ENCODE peak calls at places on chromosomes 5 and 9, in seven cellular contexts. S, U, R, P, Q, V and B are unnamed samples.

GRCh38 chr5:69049151-69049550 is 44.7 kb upstream of the SLC30A5 start:
- DNase-seq in U (peak), V (no peak), P (no peak), R (no peak), Q (peak), S (no peak), B (no peak)

GRCh38 chr9:113590389-113590788 is 126.9 kb downstream of the RGS3 start:
- DNase-seq in R (no peak), V (no peak), P (no peak), Q (no peak), U (no peak), S (no peak), B (no peak)

GRCh38 chr5:145500712-145501111 is 334.4 kb downstream of the PRELID2 start:
- DNase-seq in S (peak), U (no peak), V (no peak), P (peak), Q (no peak), R (no peak), B (no peak)

GRCh38 chr5:146399446-146399845 is 47.7 kb upstream of the TCERG1 start:
- DNase-seq in P (no peak), V (no peak), S (no peak), U (no peak), Q (no peak), R (no peak), B (no peak)

GRCh38 chr5:378301-378891 is 56.9 kb downstream of the AHRR start:
- DNase-seq in R (peak), U (no peak), P (no peak), S (no peak), Q (peak), V (no peak), B (no peak)

GRCh38 chr5:865168-865521 is 14.4 kb upstream of the ZDHHC11 start:
- DNase-seq in V (no peak), R (no peak), S (no peak), P (no peak), Q (no peak), U (no peak), B (no peak)

GRCh38 chr5:151490617-151491016 is 43.2 kb downstream of the SLC36A1 start:
- DNase-seq in V (no peak), S (no peak), R (no peak), Q (no peak), P (no peak), U (no peak), B (no peak)

GRCh38 chr9:79686381-79687130 is 114.8 kb downstream of the TLE4 start:
- DNase-seq in R (peak), Q (peak), P (peak), S (no peak), U (peak), V (no peak), B (peak)

GRCh38 chr9:131274674-131275331 is 1.5 kb downstream of the FAM78A start:
- DNase-seq in U (no peak), V (no peak), S (peak), P (peak), Q (peak), R (no peak), B (no peak)

GRCh38 chr5:102664946-102665345 is 90.2 kb upstream of the PAM start:
- DNase-seq in Q (no peak), R (no peak), V (no peak), U (no peak), P (no peak), S (no peak), B (no peak)

GRCh38 chr9:95065224-95065623 is 252.3 kb downstream of the FANCC start:
- DNase-seq in P (peak), Q (no peak), R (no peak), U (no peak), V (no peak), S (no peak), B (no peak)

GRCh38 chr9:6068983-6069382 is 53.6 kb upstream of the RANBP6 start:
- DNase-seq in R (no peak), U (no peak), V (no peak), S (no peak), P (no peak), Q (no peak), B (no peak)

GRCh38 chr9:16864741-16865434 is 5.6 kb downstream of the BNC2 start:
- DNase-seq in Q (peak), P (no peak), S (no peak), V (no peak), U (no peak), R (no peak), B (no peak)

GRCh38 chr5:175870820-175871447 is 444 bp upstream of the CPLX2 start:
- DNase-seq in S (no peak), Q (no peak), R (no peak), V (no peak), U (no peak), P (no peak), B (no peak)

GRCh38 chr5:122870219-122870856 is 24.9 kb downstream of the SNX24 start:
- DNase-seq in R (no peak), U (no peak), S (no peak), P (no peak), Q (peak), V (no peak), B (no peak)

GRCh38 chr9:129958771-129959170 is 84.2 kb downstream of the FNBP1 start:
- DNase-seq in P (no peak), S (no peak), R (no peak), Q (no peak), V (no peak), U (no peak), B (no peak)

GRCh38 chr9:85741112-85741874 is 461 bp downstream of the AGTPBP1 start:
- DNase-seq in S (no peak), V (peak), U (peak), P (peak), R (peak), Q (peak), B (no peak)
- H3K4me3 ChIP-seq in S (peak), V (peak), U (peak), P (peak), R (peak), Q (peak), B (peak)

DNA sequence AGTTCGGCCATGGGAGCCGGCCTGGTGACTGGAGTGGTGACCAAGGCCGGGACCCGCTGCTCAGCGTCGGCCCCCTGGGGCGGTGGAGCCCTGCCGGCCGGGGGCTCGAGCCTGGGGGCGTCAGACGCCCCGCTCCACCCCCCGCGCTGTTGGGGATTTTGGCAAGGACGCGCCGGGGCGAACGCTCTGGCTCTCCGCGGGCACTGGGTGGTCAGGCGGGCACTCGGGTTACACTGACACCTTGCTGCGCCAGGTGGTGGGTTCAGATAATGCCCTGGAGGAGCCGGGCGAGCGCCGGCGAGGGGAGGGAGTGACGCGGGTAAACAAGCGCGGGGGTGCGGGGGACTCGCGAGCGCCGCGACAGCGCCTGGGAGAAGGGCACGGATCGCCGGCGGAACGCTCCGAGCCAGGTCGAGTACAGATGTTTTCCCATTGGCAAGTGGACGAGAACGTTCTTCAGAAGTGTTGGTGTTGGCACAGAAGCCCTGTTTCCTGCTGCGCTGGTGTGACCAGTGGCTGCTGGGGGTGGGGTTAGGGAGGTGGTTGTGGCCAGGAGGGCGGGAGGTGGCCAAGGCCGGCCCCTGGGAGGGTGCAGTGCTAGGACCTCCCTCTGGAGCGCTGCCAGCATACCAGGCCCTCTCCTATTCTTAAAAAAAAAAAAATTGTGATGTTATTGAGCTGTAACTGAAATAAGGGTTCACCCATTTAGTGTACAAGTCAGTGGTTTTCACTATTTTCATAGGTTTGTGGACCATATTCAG is 773 bp downstream of the SQSTM1 start:
- DNase-seq in P (peak), Q (peak), R (peak), U (peak), V (peak), S (peak), B (peak)
- TF ChIP-seq CTCF in P (no peak), Q (peak), R (no peak), U (no peak), V (peak), S (no peak), B (no peak)

DNA sequence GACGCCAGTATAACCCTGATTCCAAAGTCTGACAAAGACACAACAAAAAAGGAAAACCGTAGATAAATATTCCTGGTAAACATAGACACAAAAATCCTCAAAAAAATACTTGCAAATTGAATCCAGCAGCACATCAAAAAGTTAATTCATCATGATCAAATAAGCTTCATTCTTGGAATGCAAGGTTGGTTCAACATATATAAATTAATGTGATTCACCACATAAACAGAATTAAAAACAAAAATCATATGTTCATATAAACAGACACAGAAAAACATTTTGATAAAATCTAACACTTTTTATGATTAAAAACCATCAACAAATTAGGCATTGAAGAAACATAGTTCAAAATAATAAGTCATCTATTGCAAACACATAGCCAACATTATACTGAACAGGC is 324.2 kb upstream of the TRPC7 start:
- DNase-seq in U (no peak), Q (no peak), S (no peak), R (no peak), V (no peak), P (no peak), B (no peak)
- H3K4me3 ChIP-seq in U (no peak), Q (no peak), S (no peak), R (no peak), V (no peak), P (no peak), B (no peak)

GRCh38 chr5:141654298-141654697 is 3.1 kb upstream of the FCHSD1 start:
- DNase-seq in S (no peak), U (peak), V (no peak), R (no peak), P (no peak), Q (peak), B (no peak)

GRCh38 chr5:141649972-141650371 is 1.2 kb downstream of the FCHSD1 start:
- DNase-seq in P (no peak), S (no peak), Q (no peak), R (no peak), V (no peak), U (no peak), B (no peak)

GRCh38 chr5:141651728-141652105 is 499 bp upstream of the FCHSD1 start:
- DNase-seq in P (no peak), S (no peak), R (no peak), V (no peak), U (peak), Q (no peak), B (no peak)

GRCh38 chr5:141649056-141649688 is 2.0 kb downstream of the FCHSD1 start:
- DNase-seq in U (no peak), P (no peak), Q (no peak), R (no peak), V (peak), S (no peak), B (no peak)

GRCh38 chr5:141650851-141651727 is at the start of gene FCHSD1:
- DNase-seq in Q (peak), P (peak), V (peak), R (peak), U (peak), S (peak), B (peak)
- TF ChIP-seq CTCF in Q (no peak), P (no peak), V (no peak), R (no peak), U (no peak), S (no peak), B (no peak)